ENCODE peak calls at places on chromosome 19, in ten cellular contexts. V is CD4-positive, alpha-beta memory T cell; U is nephron progenitor cell; W is NCI-H2081; S is posterior cingulate gyrus; E is A549; P is NB4; Z is IMR-90; G is stimulated activated CD4-positive, alpha-beta T cell treated with anti-CD3 and anti-CD28 coated beads, Interleukin-1b, Interleukin-23, amount 100 ng/mL, for 24 hours; Y is fibroblast of lung. T is an unnamed sample.

GRCh38 chr19:39172700-39173501 is 23.9 kb upstream of the NCCRP1 start:
- DNase-seq in V (no peak), U (no peak), W (no peak), S (no peak), E (no peak), P (no peak), Z (no peak), G (no peak), Y (no peak), T (no peak)

GRCh38 chr19:50328257-50329145 is 676 bp downstream of the KCNC3 start:
- DNase-seq in V (peak; percentile 30), U (peak; percentile 53), W (no peak), S (no peak), E (peak; percentile 57), P (no peak), Z (no peak), G (no peak), Y (no peak), T (no peak)

GRCh38 chr19:48490980-48491792 is 20.4 kb downstream of the LMTK3 start:
- DNase-seq in V (peak; percentile 46), U (peak; percentile 71), W (peak; percentile 36), S (no peak), E (peak; percentile 73), P (peak; percentile 87), Z (no peak), G (no peak), Y (no peak), T (peak; percentile 33)

GRCh38 chr19:996051-996838 is 4.0 kb upstream of the GRIN3B start:
- DNase-seq in V (peak; percentile 84), U (peak; percentile 55), W (peak; percentile 22), S (no peak), E (peak; percentile 48), P (peak; percentile 52), Z (peak; percentile 53), G (peak; percentile 34), Y (peak; percentile 57), T (peak; percentile 67)

GRCh38 chr19:47124937-47125668 is 5.5 kb upstream of the SAE1 start:
- DNase-seq in V (peak; percentile 60), U (no peak), W (peak; percentile 78), S (no peak), E (peak; percentile 90), P (peak; percentile 90), Z (peak; percentile 78), G (no peak), Y (peak; percentile 84), T (no peak)

GRCh38 chr19:39381910-39382611 is 8.8 kb downstream of the PAF1 start:
- DNase-seq in V (no peak), U (no peak), W (no peak), S (no peak), E (no peak), P (no peak), Z (no peak), G (no peak), Y (no peak), T (no peak)

GRCh38 chr19:1490311-1491113 is at the start of gene PCSK4:
- DNase-seq in V (peak; percentile 98), U (peak; percentile 98), W (peak; percentile 98), S (peak; percentile 100), E (peak; percentile 99), P (peak; percentile 96), Z (peak; percentile 98), G (peak; percentile 97), Y (peak; percentile 99), T (peak; percentile 96)

GRCh38 chr19:2167896-2168618 is 4.3 kb downstream of the DOT1L start:
- DNase-seq in V (no peak), U (no peak), W (no peak), S (no peak), E (peak; percentile 50), P (peak; percentile 94), Z (peak; percentile 44), G (no peak), Y (peak; percentile 47), T (no peak)

GRCh38 chr19:10288662-10289166 is 1.0 kb upstream of the ICAM5 start:
- DNase-seq in V (peak; percentile 19), U (peak; percentile 75), W (peak; percentile 33), S (peak; percentile 88), E (peak; percentile 75), P (peak; percentile 70), Z (peak; percentile 40), G (no peak), Y (no peak), T (no peak)

GRCh38 chr19:2061936-2062729 is 11.1 kb upstream of the MKNK2 start:
- DNase-seq in V (no peak), U (no peak), W (no peak), S (no peak), E (no peak), P (no peak), Z (no peak), G (no peak), Y (no peak), T (no peak)

GRCh38 chr19:48390188-48391099 is 907 bp downstream of the KDELR1 start:
- DNase-seq in V (peak; percentile 60), U (peak; percentile 71), W (peak; percentile 29), S (peak; percentile 85), E (peak; percentile 64), P (peak; percentile 97), Z (peak; percentile 49), G (peak; percentile 41), Y (peak; percentile 61), T (peak; percentile 37)

GRCh38 chr19:33366917-33367316 is 6.6 kb upstream of the CEBPG start:
- DNase-seq in V (no peak), U (no peak), W (no peak), S (no peak), E (no peak), P (no peak), Z (no peak), G (no peak), Y (no peak), T (no peak)

GRCh38 chr19:35381318-35381717 is 10.4 kb downstream of the GPR42 start:
- DNase-seq in V (no peak), U (no peak), W (no peak), S (no peak), E (no peak), P (no peak), Z (no peak), G (no peak), Y (no peak), T (no peak)

GRCh38 chr19:31113250-31113685 is 236.0 kb downstream of the TSHZ3 start:
- DNase-seq in V (no peak), U (no peak), W (no peak), S (no peak), E (peak; percentile 60), P (no peak), Z (peak; percentile 39), G (no peak), Y (no peak), T (no peak)

GRCh38 chr19:50791594-50792245 is 1.5 kb downstream of the ACP4 start:
- DNase-seq in V (no peak), U (no peak), W (no peak), S (no peak), E (no peak), P (no peak), Z (no peak), G (no peak), Y (no peak), T (no peak)

GRCh38 chr19:368624-369020 is 24.0 kb upstream of the MIER2 start:
- DNase-seq in V (no peak), U (no peak), W (no peak), S (peak; percentile 83), E (no peak), P (no peak), Z (no peak), G (no peak), Y (no peak), T (no peak)

GRCh38 chr19:1840541-1841115 is 7.7 kb downstream of the REXO1 start:
- DNase-seq in V (no peak), U (no peak), W (no peak), S (no peak), E (no peak), P (peak; percentile 54), Z (no peak), G (no peak), Y (no peak), T (no peak)

T was measured in activated T-helper 1 cell treated with Interleukin-2 at 50 U/mL for 16 hours.